ENCODE peak calls at places on chromosomes 13 and 19, in ten cellular contexts. One of them, this sample, is unnamed.

GRCh38 chr13:49441846-49442245 is 2.0 kb downstream of the CAB39L start:
- DNase-seq in stimulated activated CD8-positive, alpha-beta memory T cell treated with anti-CD3 and anti-CD28 coated beads, Interleukin-7, amount 100 ng/mL, for 4 hours: no peak
- DNase-seq in midbrain: no peak
- DNase-seq in activated naive CD8-positive, alpha-beta T cell treated with anti-CD3 and anti-CD28 coated beads, Interleukin-2, amount 50 U/mL, for 24 hours: no peak
- DNase-seq in anterior cingulate cortex: no peak
- DNase-seq in GM12891: no peak
- DNase-seq in stimulated activated CD4-positive, alpha-beta T cell treated with anti-CD3 and anti-CD28 coated beads, TNF-alpha, amount 100 ng/mL, for 1 hour: no peak
- DNase-seq in lower leg skin: no peak
- DNase-seq in T-helper 2 cell: peak; percentile 39
- DNase-seq in posterior vena cava: no peak
- DNase-seq in this sample: no peak

GRCh38 chr19:14830702-14831101 is 4.3 kb downstream of the OR7A5 start:
- DNase-seq in T-helper 2 cell: no peak
- DNase-seq in activated naive CD8-positive, alpha-beta T cell treated with anti-CD3 and anti-CD28 coated beads, Interleukin-2, amount 50 U/mL, for 24 hours: no peak
- DNase-seq in midbrain: no peak
- DNase-seq in GM12891: no peak
- DNase-seq in stimulated activated CD8-positive, alpha-beta memory T cell treated with anti-CD3 and anti-CD28 coated beads, Interleukin-7, amount 100 ng/mL, for 4 hours: no peak
- DNase-seq in posterior vena cava: no peak
- DNase-seq in stimulated activated CD4-positive, alpha-beta T cell treated with anti-CD3 and anti-CD28 coated beads, TNF-alpha, amount 100 ng/mL, for 1 hour: no peak
- DNase-seq in anterior cingulate cortex: no peak
- DNase-seq in lower leg skin: no peak
- DNase-seq in this sample: no peak

GRCh38 chr19:36051236-36051635 is 2.8 kb downstream of the THAP8 start:
- DNase-seq in stimulated activated CD8-positive, alpha-beta memory T cell treated with anti-CD3 and anti-CD28 coated beads, Interleukin-7, amount 100 ng/mL, for 4 hours: no peak
- DNase-seq in T-helper 2 cell: no peak
- DNase-seq in activated naive CD8-positive, alpha-beta T cell treated with anti-CD3 and anti-CD28 coated beads, Interleukin-2, amount 50 U/mL, for 24 hours: no peak
- DNase-seq in stimulated activated CD4-positive, alpha-beta T cell treated with anti-CD3 and anti-CD28 coated beads, TNF-alpha, amount 100 ng/mL, for 1 hour: no peak
- DNase-seq in lower leg skin: no peak
- DNase-seq in posterior vena cava: no peak
- DNase-seq in midbrain: no peak
- DNase-seq in GM12891: no peak
- DNase-seq in anterior cingulate cortex: no peak
- DNase-seq in this sample: no peak

GRCh38 chr19:38737921-38738731 is 6.1 kb downstream of the CAPN12 start:
- DNase-seq in lower leg skin: no peak
- DNase-seq in midbrain: no peak
- DNase-seq in anterior cingulate cortex: no peak
- DNase-seq in GM12891: no peak
- DNase-seq in stimulated activated CD4-positive, alpha-beta T cell treated with anti-CD3 and anti-CD28 coated beads, TNF-alpha, amount 100 ng/mL, for 1 hour: no peak
- DNase-seq in activated naive CD8-positive, alpha-beta T cell treated with anti-CD3 and anti-CD28 coated beads, Interleukin-2, amount 50 U/mL, for 24 hours: no peak
- DNase-seq in T-helper 2 cell: no peak
- DNase-seq in posterior vena cava: peak; percentile 76
- DNase-seq in stimulated activated CD8-positive, alpha-beta memory T cell treated with anti-CD3 and anti-CD28 coated beads, Interleukin-7, amount 100 ng/mL, for 4 hours: no peak
- DNase-seq in this sample: peak; percentile 69

GRCh38 chr19:3982701-3983541 is 2.3 kb downstream of the EEF2 start:
- DNase-seq in lower leg skin: peak; percentile 26
- DNase-seq in stimulated activated CD4-positive, alpha-beta T cell treated with anti-CD3 and anti-CD28 coated beads, TNF-alpha, amount 100 ng/mL, for 1 hour: no peak
- DNase-seq in stimulated activated CD8-positive, alpha-beta memory T cell treated with anti-CD3 and anti-CD28 coated beads, Interleukin-7, amount 100 ng/mL, for 4 hours: no peak
- DNase-seq in midbrain: no peak
- DNase-seq in T-helper 2 cell: no peak
- DNase-seq in activated naive CD8-positive, alpha-beta T cell treated with anti-CD3 and anti-CD28 coated beads, Interleukin-2, amount 50 U/mL, for 24 hours: no peak
- DNase-seq in posterior vena cava: no peak
- DNase-seq in GM12891: peak; percentile 23
- DNase-seq in anterior cingulate cortex: no peak
- DNase-seq in this sample: no peak

GRCh38 chr13:38979891-38980627 is 10.6 kb downstream of the STOML3 start:
- DNase-seq in stimulated activated CD4-positive, alpha-beta T cell treated with anti-CD3 and anti-CD28 coated beads, TNF-alpha, amount 100 ng/mL, for 1 hour: no peak
- DNase-seq in lower leg skin: no peak
- DNase-seq in stimulated activated CD8-positive, alpha-beta memory T cell treated with anti-CD3 and anti-CD28 coated beads, Interleukin-7, amount 100 ng/mL, for 4 hours: no peak
- DNase-seq in activated naive CD8-positive, alpha-beta T cell treated with anti-CD3 and anti-CD28 coated beads, Interleukin-2, amount 50 U/mL, for 24 hours: no peak
- DNase-seq in GM12891: no peak
- DNase-seq in midbrain: no peak
- DNase-seq in anterior cingulate cortex: no peak
- DNase-seq in T-helper 2 cell: no peak
- DNase-seq in posterior vena cava: no peak
- DNase-seq in this sample: no peak

GRCh38 chr13:90362718-90363117 is 984.8 kb upstream of the MIR17HG start:
- DNase-seq in GM12891: no peak
- DNase-seq in T-helper 2 cell: peak; percentile 19
- DNase-seq in activated naive CD8-positive, alpha-beta T cell treated with anti-CD3 and anti-CD28 coated beads, Interleukin-2, amount 50 U/mL, for 24 hours: no peak
- DNase-seq in anterior cingulate cortex: no peak
- DNase-seq in stimulated activated CD4-positive, alpha-beta T cell treated with anti-CD3 and anti-CD28 coated beads, TNF-alpha, amount 100 ng/mL, for 1 hour: no peak
- DNase-seq in midbrain: no peak
- DNase-seq in posterior vena cava: no peak
- DNase-seq in lower leg skin: no peak
- DNase-seq in stimulated activated CD8-positive, alpha-beta memory T cell treated with anti-CD3 and anti-CD28 coated beads, Interleukin-7, amount 100 ng/mL, for 4 hours: no peak
- DNase-seq in this sample: no peak

GRCh38 chr13:40590112-40590862 is 76.2 kb downstream of the FOXO1 start:
- DNase-seq in stimulated activated CD8-positive, alpha-beta memory T cell treated with anti-CD3 and anti-CD28 coated beads, Interleukin-7, amount 100 ng/mL, for 4 hours: no peak
- DNase-seq in activated naive CD8-positive, alpha-beta T cell treated with anti-CD3 and anti-CD28 coated beads, Interleukin-2, amount 50 U/mL, for 24 hours: no peak
- DNase-seq in stimulated activated CD4-positive, alpha-beta T cell treated with anti-CD3 and anti-CD28 coated beads, TNF-alpha, amount 100 ng/mL, for 1 hour: no peak
- DNase-seq in GM12891: no peak
- DNase-seq in T-helper 2 cell: no peak
- DNase-seq in posterior vena cava: no peak
- DNase-seq in anterior cingulate cortex: no peak
- DNase-seq in midbrain: no peak
- DNase-seq in lower leg skin: no peak
- DNase-seq in this sample: no peak

GRCh38 chr19:38660724-38661123 is 13.3 kb downstream of the ACTN4 start:
- DNase-seq in posterior vena cava: no peak
- DNase-seq in T-helper 2 cell: no peak
- DNase-seq in stimulated activated CD4-positive, alpha-beta T cell treated with anti-CD3 and anti-CD28 coated beads, TNF-alpha, amount 100 ng/mL, for 1 hour: no peak
- DNase-seq in GM12891: no peak
- DNase-seq in lower leg skin: no peak
- DNase-seq in midbrain: no peak
- DNase-seq in stimulated activated CD8-positive, alpha-beta memory T cell treated with anti-CD3 and anti-CD28 coated beads, Interleukin-7, amount 100 ng/mL, for 4 hours: no peak
- DNase-seq in anterior cingulate cortex: no peak
- DNase-seq in activated naive CD8-positive, alpha-beta T cell treated with anti-CD3 and anti-CD28 coated beads, Interleukin-2, amount 50 U/mL, for 24 hours: no peak
- DNase-seq in this sample: no peak

GRCh38 chr13:78022164-78022877 is 103.7 kb upstream of the EDNRB start:
- DNase-seq in stimulated activated CD8-positive, alpha-beta memory T cell treated with anti-CD3 and anti-CD28 coated beads, Interleukin-7, amount 100 ng/mL, for 4 hours: peak; percentile 42
- DNase-seq in activated naive CD8-positive, alpha-beta T cell treated with anti-CD3 and anti-CD28 coated beads, Interleukin-2, amount 50 U/mL, for 24 hours: peak; percentile 34
- DNase-seq in lower leg skin: peak; percentile 32
- DNase-seq in posterior vena cava: no peak
- DNase-seq in anterior cingulate cortex: no peak
- DNase-seq in stimulated activated CD4-positive, alpha-beta T cell treated with anti-CD3 and anti-CD28 coated beads, TNF-alpha, amount 100 ng/mL, for 1 hour: no peak
- DNase-seq in T-helper 2 cell: peak; percentile 81
- DNase-seq in midbrain: peak; percentile 13
- DNase-seq in GM12891: peak; percentile 17
- DNase-seq in this sample: no peak

GRCh38 chr19:15418112-15418587 is 638 bp downstream of the AKAP8L start:
- DNase-seq in lower leg skin: no peak
- DNase-seq in activated naive CD8-positive, alpha-beta T cell treated with anti-CD3 and anti-CD28 coated beads, Interleukin-2, amount 50 U/mL, for 24 hours: no peak
- DNase-seq in stimulated activated CD4-positive, alpha-beta T cell treated with anti-CD3 and anti-CD28 coated beads, TNF-alpha, amount 100 ng/mL, for 1 hour: no peak
- DNase-seq in midbrain: peak; percentile 31
- DNase-seq in posterior vena cava: no peak
- DNase-seq in stimulated activated CD8-positive, alpha-beta memory T cell treated with anti-CD3 and anti-CD28 coated beads, Interleukin-7, amount 100 ng/mL, for 4 hours: no peak
- DNase-seq in anterior cingulate cortex: no peak
- DNase-seq in GM12891: no peak
- DNase-seq in T-helper 2 cell: no peak
- DNase-seq in this sample: no peak

GRCh38 chr19:53813996-53814395 is 10.1 kb downstream of the NLRP12 start:
- DNase-seq in stimulated activated CD8-positive, alpha-beta memory T cell treated with anti-CD3 and anti-CD28 coated beads, Interleukin-7, amount 100 ng/mL, for 4 hours: no peak
- DNase-seq in activated naive CD8-positive, alpha-beta T cell treated with anti-CD3 and anti-CD28 coated beads, Interleukin-2, amount 50 U/mL, for 24 hours: no peak
- DNase-seq in lower leg skin: no peak
- DNase-seq in GM12891: no peak
- DNase-seq in stimulated activated CD4-positive, alpha-beta T cell treated with anti-CD3 and anti-CD28 coated beads, TNF-alpha, amount 100 ng/mL, for 1 hour: no peak
- DNase-seq in T-helper 2 cell: no peak
- DNase-seq in posterior vena cava: no peak
- DNase-seq in anterior cingulate cortex: no peak
- DNase-seq in midbrain: no peak
- DNase-seq in this sample: no peak

GRCh38 chr19:9474975-9475374 is 23.4 kb downstream of the ZNF560 start:
- DNase-seq in T-helper 2 cell: no peak
- DNase-seq in stimulated activated CD4-positive, alpha-beta T cell treated with anti-CD3 and anti-CD28 coated beads, TNF-alpha, amount 100 ng/mL, for 1 hour: no peak
- DNase-seq in anterior cingulate cortex: no peak
- DNase-seq in midbrain: no peak
- DNase-seq in posterior vena cava: no peak
- DNase-seq in lower leg skin: no peak
- DNase-seq in stimulated activated CD8-positive, alpha-beta memory T cell treated with anti-CD3 and anti-CD28 coated beads, Interleukin-7, amount 100 ng/mL, for 4 hours: no peak
- DNase-seq in activated naive CD8-positive, alpha-beta T cell treated with anti-CD3 and anti-CD28 coated beads, Interleukin-2, amount 50 U/mL, for 24 hours: no peak
- DNase-seq in GM12891: no peak
- DNase-seq in this sample: no peak

GRCh38 chr19:30286378-30286777 is 85.8 kb upstream of the ZNF536 start:
- DNase-seq in activated naive CD8-positive, alpha-beta T cell treated with anti-CD3 and anti-CD28 coated beads, Interleukin-2, amount 50 U/mL, for 24 hours: no peak
- DNase-seq in GM12891: no peak
- DNase-seq in stimulated activated CD8-positive, alpha-beta memory T cell treated with anti-CD3 and anti-CD28 coated beads, Interleukin-7, amount 100 ng/mL, for 4 hours: no peak
- DNase-seq in anterior cingulate cortex: no peak
- DNase-seq in T-helper 2 cell: no peak
- DNase-seq in lower leg skin: no peak
- DNase-seq in posterior vena cava: no peak
- DNase-seq in midbrain: no peak
- DNase-seq in stimulated activated CD4-positive, alpha-beta T cell treated with anti-CD3 and anti-CD28 coated beads, TNF-alpha, amount 100 ng/mL, for 1 hour: no peak
- DNase-seq in this sample: no peak

GRCh38 chr19:12937243-12938053 is 961 bp upstream of the CALR start:
- DNase-seq in activated naive CD8-positive, alpha-beta T cell treated with anti-CD3 and anti-CD28 coated beads, Interleukin-2, amount 50 U/mL, for 24 hours: peak; percentile 47
- DNase-seq in T-helper 2 cell: peak; percentile 45
- DNase-seq in anterior cingulate cortex: no peak
- DNase-seq in midbrain: no peak
- DNase-seq in stimulated activated CD4-positive, alpha-beta T cell treated with anti-CD3 and anti-CD28 coated beads, TNF-alpha, amount 100 ng/mL, for 1 hour: no peak
- DNase-seq in GM12891: no peak
- DNase-seq in lower leg skin: peak; percentile 65
- DNase-seq in posterior vena cava: no peak
- DNase-seq in stimulated activated CD8-positive, alpha-beta memory T cell treated with anti-CD3 and anti-CD28 coated beads, Interleukin-7, amount 100 ng/mL, for 4 hours: no peak
- DNase-seq in this sample: no peak

GRCh38 chr19:38213469-38213868 is 10.6 kb downstream of the DPF1 start:
- DNase-seq in midbrain: no peak
- DNase-seq in lower leg skin: no peak
- DNase-seq in posterior vena cava: no peak
- DNase-seq in T-helper 2 cell: no peak
- DNase-seq in GM12891: no peak
- DNase-seq in stimulated activated CD4-positive, alpha-beta T cell treated with anti-CD3 and anti-CD28 coated beads, TNF-alpha, amount 100 ng/mL, for 1 hour: no peak
- DNase-seq in stimulated activated CD8-positive, alpha-beta memory T cell treated with anti-CD3 and anti-CD28 coated beads, Interleukin-7, amount 100 ng/mL, for 4 hours: no peak
- DNase-seq in anterior cingulate cortex: no peak
- DNase-seq in activated naive CD8-positive, alpha-beta T cell treated with anti-CD3 and anti-CD28 coated beads, Interleukin-2, amount 50 U/mL, for 24 hours: no peak
- DNase-seq in this sample: no peak

GRCh38 chr19:17751103-17751911 is at the start of gene FCHO1:
- DNase-seq in lower leg skin: no peak
- DNase-seq in posterior vena cava: peak; percentile 87
- DNase-seq in T-helper 2 cell: peak; percentile 95
- DNase-seq in anterior cingulate cortex: peak; percentile 47
- DNase-seq in GM12891: peak; percentile 62
- DNase-seq in stimulated activated CD8-positive, alpha-beta memory T cell treated with anti-CD3 and anti-CD28 coated beads, Interleukin-7, amount 100 ng/mL, for 4 hours: peak; percentile 85
- DNase-seq in activated naive CD8-positive, alpha-beta T cell treated with anti-CD3 and anti-CD28 coated beads, Interleukin-2, amount 50 U/mL, for 24 hours: peak; percentile 84
- DNase-seq in stimulated activated CD4-positive, alpha-beta T cell treated with anti-CD3 and anti-CD28 coated beads, TNF-alpha, amount 100 ng/mL, for 1 hour: peak; percentile 64
- DNase-seq in midbrain: no peak
- DNase-seq in this sample: no peak

GRCh38 chr13:41017744-41018582 is 1.2 kb downstream of the ELF1 start:
- DNase-seq in stimulated activated CD8-positive, alpha-beta memory T cell treated with anti-CD3 and anti-CD28 coated beads, Interleukin-7, amount 100 ng/mL, for 4 hours: no peak
- DNase-seq in lower leg skin: no peak
- DNase-seq in GM12891: no peak
- DNase-seq in stimulated activated CD4-positive, alpha-beta T cell treated with anti-CD3 and anti-CD28 coated beads, TNF-alpha, amount 100 ng/mL, for 1 hour: no peak
- DNase-seq in midbrain: peak; percentile 49
- DNase-seq in anterior cingulate cortex: no peak
- DNase-seq in T-helper 2 cell: peak; percentile 80
- DNase-seq in posterior vena cava: no peak
- DNase-seq in activated naive CD8-positive, alpha-beta T cell treated with anti-CD3 and anti-CD28 coated beads, Interleukin-2, amount 50 U/mL, for 24 hours: no peak
- DNase-seq in this sample: no peak

GRCh38 chr13:101397742-101398141 is 18.6 kb downstream of the NALCN start:
- DNase-seq in T-helper 2 cell: no peak
- DNase-seq in lower leg skin: no peak
- DNase-seq in stimulated activated CD4-positive, alpha-beta T cell treated with anti-CD3 and anti-CD28 coated beads, TNF-alpha, amount 100 ng/mL, for 1 hour: no peak
- DNase-seq in activated naive CD8-positive, alpha-beta T cell treated with anti-CD3 and anti-CD28 coated beads, Interleukin-2, amount 50 U/mL, for 24 hours: no peak
- DNase-seq in midbrain: no peak
- DNase-seq in posterior vena cava: no peak
- DNase-seq in GM12891: no peak
- DNase-seq in anterior cingulate cortex: no peak
- DNase-seq in stimulated activated CD8-positive, alpha-beta memory T cell treated with anti-CD3 and anti-CD28 coated beads, Interleukin-7, amount 100 ng/mL, for 4 hours: no peak
- DNase-seq in this sample: no peak

GRCh38 chr19:13057147-13057572 is 45.5 kb downstream of the LYL1 start:
- DNase-seq in lower leg skin: no peak
- DNase-seq in T-helper 2 cell: no peak
- DNase-seq in posterior vena cava: no peak
- DNase-seq in activated naive CD8-positive, alpha-beta T cell treated with anti-CD3 and anti-CD28 coated beads, Interleukin-2, amount 50 U/mL, for 24 hours: no peak
- DNase-seq in midbrain: no peak
- DNase-seq in stimulated activated CD4-positive, alpha-beta T cell treated with anti-CD3 and anti-CD28 coated beads, TNF-alpha, amount 100 ng/mL, for 1 hour: no peak
- DNase-seq in GM12891: no peak
- DNase-seq in stimulated activated CD8-positive, alpha-beta memory T cell treated with anti-CD3 and anti-CD28 coated beads, Interleukin-7, amount 100 ng/mL, for 4 hours: no peak
- DNase-seq in anterior cingulate cortex: no peak
- DNase-seq in this sample: no peak

GRCh38 chr19:6221220-6221877 is 58.4 kb downstream of the MLLT1 start:
- DNase-seq in anterior cingulate cortex: no peak
- DNase-seq in midbrain: no peak
- DNase-seq in GM12891: no peak
- DNase-seq in T-helper 2 cell: no peak
- DNase-seq in lower leg skin: no peak
- DNase-seq in stimulated activated CD4-positive, alpha-beta T cell treated with anti-CD3 and anti-CD28 coated beads, TNF-alpha, amount 100 ng/mL, for 1 hour: no peak
- DNase-seq in activated naive CD8-positive, alpha-beta T cell treated with anti-CD3 and anti-CD28 coated beads, Interleukin-2, amount 50 U/mL, for 24 hours: no peak
- DNase-seq in posterior vena cava: no peak
- DNase-seq in stimulated activated CD8-positive, alpha-beta memory T cell treated with anti-CD3 and anti-CD28 coated beads, Interleukin-7, amount 100 ng/mL, for 4 hours: no peak
- DNase-seq in this sample: no peak

GRCh38 chr19:40687525-40688016 is 2.9 kb downstream of the NUMBL start:
- DNase-seq in posterior vena cava: peak; percentile 96
- DNase-seq in anterior cingulate cortex: peak; percentile 22
- DNase-seq in activated naive CD8-positive, alpha-beta T cell treated with anti-CD3 and anti-CD28 coated beads, Interleukin-2, amount 50 U/mL, for 24 hours: peak; percentile 16
- DNase-seq in stimulated activated CD8-positive, alpha-beta memory T cell treated with anti-CD3 and anti-CD28 coated beads, Interleukin-7, amount 100 ng/mL, for 4 hours: no peak
- DNase-seq in T-helper 2 cell: no peak
- DNase-seq in lower leg skin: peak; percentile 88
- DNase-seq in stimulated activated CD4-positive, alpha-beta T cell treated with anti-CD3 and anti-CD28 coated beads, TNF-alpha, amount 100 ng/mL, for 1 hour: no peak
- DNase-seq in midbrain: no peak
- DNase-seq in GM12891: no peak
- DNase-seq in this sample: no peak

GRCh38 chr19:45754323-45754722 is 14.7 kb downstream of the SIX5 start:
- DNase-seq in posterior vena cava: peak; percentile 62
- DNase-seq in anterior cingulate cortex: no peak
- DNase-seq in lower leg skin: no peak
- DNase-seq in activated naive CD8-positive, alpha-beta T cell treated with anti-CD3 and anti-CD28 coated beads, Interleukin-2, amount 50 U/mL, for 24 hours: no peak
- DNase-seq in midbrain: no peak
- DNase-seq in stimulated activated CD8-positive, alpha-beta memory T cell treated with anti-CD3 and anti-CD28 coated beads, Interleukin-7, amount 100 ng/mL, for 4 hours: no peak
- DNase-seq in T-helper 2 cell: no peak
- DNase-seq in stimulated activated CD4-positive, alpha-beta T cell treated with anti-CD3 and anti-CD28 coated beads, TNF-alpha, amount 100 ng/mL, for 1 hour: no peak
- DNase-seq in GM12891: no peak
- DNase-seq in this sample: no peak

GRCh38 chr13:109500146-109500773 is 286.1 kb downstream of the IRS2 start:
- DNase-seq in stimulated activated CD8-positive, alpha-beta memory T cell treated with anti-CD3 and anti-CD28 coated beads, Interleukin-7, amount 100 ng/mL, for 4 hours: no peak
- DNase-seq in posterior vena cava: no peak
- DNase-seq in lower leg skin: no peak
- DNase-seq in stimulated activated CD4-positive, alpha-beta T cell treated with anti-CD3 and anti-CD28 coated beads, TNF-alpha, amount 100 ng/mL, for 1 hour: no peak
- DNase-seq in activated naive CD8-positive, alpha-beta T cell treated with anti-CD3 and anti-CD28 coated beads, Interleukin-2, amount 50 U/mL, for 24 hours: no peak
- DNase-seq in midbrain: no peak
- DNase-seq in anterior cingulate cortex: no peak
- DNase-seq in GM12891: no peak
- DNase-seq in T-helper 2 cell: no peak
- DNase-seq in this sample: no peak